ENCODE peak calls at places on chromosomes 7 and 10, in five cellular contexts. One of them, this sample, is unnamed.

GRCh38 chr10:113947138-113948011 is 92.9 kb downstream of the NHLRC2 start:
- DNase-seq in lower lobe of right lung: no peak
- DNase-seq in adrenal gland: no peak
- DNase-seq in RWPE2: no peak
- DNase-seq in WTC11: no peak
- DNase-seq in this sample: no peak

GRCh38 chr10:95374597-95375209 is 83.9 kb upstream of the PDLIM1 start:
- DNase-seq in WTC11: peak; percentile 86
- DNase-seq in adrenal gland: peak; percentile 89
- DNase-seq in lower lobe of right lung: peak; percentile 72
- DNase-seq in RWPE2: no peak
- DNase-seq in this sample: no peak

GRCh38 chr10:120953897-120954296 is 102.7 kb downstream of the WDR11 start:
- DNase-seq in lower lobe of right lung: no peak
- DNase-seq in WTC11: no peak
- DNase-seq in adrenal gland: no peak
- DNase-seq in RWPE2: no peak
- DNase-seq in this sample: no peak

GRCh38 chr7:120898710-120899499 is 41.0 kb upstream of the TSPAN12 start:
- DNase-seq in lower lobe of right lung: no peak
- DNase-seq in adrenal gland: no peak
- DNase-seq in RWPE2: no peak
- DNase-seq in WTC11: no peak
- DNase-seq in this sample: no peak

GRCh38 chr10:76356557-76356956 is 925.1 kb downstream of the LRMDA start:
- DNase-seq in lower lobe of right lung: no peak
- DNase-seq in RWPE2: no peak
- DNase-seq in adrenal gland: no peak
- DNase-seq in WTC11: no peak
- DNase-seq in this sample: no peak

GRCh38 chr10:88463811-88464210 is 119.3 kb downstream of the RNLS start:
- DNase-seq in RWPE2: no peak
- DNase-seq in adrenal gland: no peak
- DNase-seq in lower lobe of right lung: no peak
- DNase-seq in WTC11: no peak
- DNase-seq in this sample: no peak

GRCh38 chr10:120282421-120282820 is 174.6 kb upstream of the PLPP4 start:
- DNase-seq in RWPE2: no peak
- DNase-seq in adrenal gland: no peak
- DNase-seq in WTC11: no peak
- DNase-seq in lower lobe of right lung: no peak
- DNase-seq in this sample: no peak

GRCh38 chr10:6406220-6407033 is 173.6 kb downstream of the PRKCQ start:
- DNase-seq in adrenal gland: no peak
- DNase-seq in WTC11: no peak
- DNase-seq in lower lobe of right lung: no peak
- DNase-seq in RWPE2: no peak
- DNase-seq in this sample: no peak

GRCh38 chr10:47256753-47257336 is 43.2 kb upstream of the GDF10 start:
- DNase-seq in lower lobe of right lung: no peak
- DNase-seq in WTC11: no peak
- DNase-seq in adrenal gland: peak; percentile 27
- DNase-seq in RWPE2: no peak
- DNase-seq in this sample: no peak

GRCh38 chr7:12637328-12637727 is 50.1 kb upstream of the ARL4A start:
- DNase-seq in RWPE2: no peak
- DNase-seq in lower lobe of right lung: no peak
- DNase-seq in WTC11: no peak
- DNase-seq in adrenal gland: no peak
- DNase-seq in this sample: no peak

GRCh38 chr7:30057741-30058140 is 29.5 kb downstream of the PLEKHA8 start:
- DNase-seq in WTC11: no peak
- DNase-seq in RWPE2: no peak
- DNase-seq in lower lobe of right lung: no peak
- DNase-seq in adrenal gland: no peak
- DNase-seq in this sample: no peak

GRCh38 chr7:107148721-107149120 is 20.1 kb upstream of the HBP1 start:
- DNase-seq in WTC11: no peak
- DNase-seq in adrenal gland: no peak
- DNase-seq in lower lobe of right lung: no peak
- DNase-seq in RWPE2: no peak
- DNase-seq in this sample: no peak

GRCh38 chr10:107914450-107915276 is 750.2 kb upstream of the SORCS1 start:
- DNase-seq in WTC11: peak; percentile 49
- DNase-seq in lower lobe of right lung: peak; percentile 43
- DNase-seq in RWPE2: peak; percentile 46
- DNase-seq in adrenal gland: no peak
- DNase-seq in this sample: no peak

GRCh38 chr7:102081244-102081627 is 205.4 kb upstream of the SH2B2 start:
- DNase-seq in WTC11: no peak
- DNase-seq in lower lobe of right lung: no peak
- DNase-seq in adrenal gland: no peak
- DNase-seq in RWPE2: no peak
- DNase-seq in this sample: no peak

GRCh38 chr7:26042237-26042636 is 109.8 kb upstream of the NFE2L3 start:
- DNase-seq in lower lobe of right lung: no peak
- DNase-seq in adrenal gland: no peak
- DNase-seq in RWPE2: no peak
- DNase-seq in WTC11: no peak
- DNase-seq in this sample: no peak

GRCh38 chr7:45599851-45600706 is 25.9 kb downstream of the ADCY1 start:
- DNase-seq in adrenal gland: peak; percentile 58
- DNase-seq in RWPE2: peak; percentile 30
- DNase-seq in lower lobe of right lung: no peak
- DNase-seq in WTC11: no peak
- DNase-seq in this sample: no peak

GRCh38 chr7:41503438-41503837 is 199.5 kb downstream of the INHBA start:
- DNase-seq in RWPE2: no peak
- DNase-seq in WTC11: no peak
- DNase-seq in adrenal gland: no peak
- DNase-seq in lower lobe of right lung: no peak
- DNase-seq in this sample: no peak

GRCh38 chr10:89921422-89921821 is 220.0 kb downstream of the KIF20B start:
- DNase-seq in lower lobe of right lung: no peak
- DNase-seq in WTC11: no peak
- DNase-seq in adrenal gland: no peak
- DNase-seq in RWPE2: peak; percentile 84
- DNase-seq in this sample: no peak

GRCh38 chr10:3418041-3418760 is 245.6 kb upstream of the PITRM1 start:
- DNase-seq in adrenal gland: no peak
- DNase-seq in lower lobe of right lung: no peak
- DNase-seq in RWPE2: no peak
- DNase-seq in WTC11: no peak
- DNase-seq in this sample: no peak

GRCh38 chr7:50718876-50719275 is 63.8 kb downstream of the GRB10 start:
- DNase-seq in adrenal gland: no peak
- DNase-seq in lower lobe of right lung: no peak
- DNase-seq in WTC11: no peak
- DNase-seq in RWPE2: no peak
- DNase-seq in this sample: no peak

GRCh38 chr7:149398195-149398820 is 62.6 kb downstream of the ZNF777 start:
- DNase-seq in lower lobe of right lung: no peak
- DNase-seq in adrenal gland: no peak
- DNase-seq in WTC11: no peak
- DNase-seq in RWPE2: no peak
- DNase-seq in this sample: no peak

GRCh38 chr7:129076886-129077285 is 22.0 kb upstream of the TNPO3 start:
- DNase-seq in WTC11: no peak
- DNase-seq in RWPE2: no peak
- DNase-seq in adrenal gland: no peak
- DNase-seq in lower lobe of right lung: no peak
- DNase-seq in this sample: no peak

GRCh38 chr7:71286336-71286735 is 154.4 kb downstream of the GALNT17 start:
- DNase-seq in lower lobe of right lung: no peak
- DNase-seq in WTC11: no peak
- DNase-seq in adrenal gland: no peak
- DNase-seq in RWPE2: no peak
- DNase-seq in this sample: no peak

GRCh38 chr10:47296111-47296894 is 3.7 kb upstream of the GDF10 start:
- DNase-seq in lower lobe of right lung: no peak
- DNase-seq in adrenal gland: no peak
- DNase-seq in RWPE2: peak; percentile 10
- DNase-seq in WTC11: no peak
- DNase-seq in this sample: no peak

DNA sequence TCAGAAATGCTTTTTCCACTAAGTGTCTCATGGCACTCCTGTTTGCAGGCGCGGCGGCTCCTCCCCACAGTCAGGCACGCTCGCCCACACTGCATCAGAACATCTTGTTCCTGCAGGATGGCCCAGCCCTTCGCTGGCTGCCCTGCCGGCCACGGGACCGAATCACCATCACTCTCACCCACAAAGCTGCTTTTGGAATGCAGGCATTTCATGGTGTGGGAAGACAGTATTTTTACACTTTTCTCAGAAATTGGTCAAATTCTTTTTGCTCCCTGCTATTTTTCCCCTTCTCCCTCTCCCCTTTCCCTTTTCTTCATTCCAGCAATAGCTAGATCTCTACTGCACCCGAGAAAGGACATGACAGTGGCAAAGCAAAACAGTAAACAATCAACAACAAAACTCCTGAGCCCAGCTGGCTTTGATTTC is 176.0 kb upstream of the TNS3 start:
- DNase-seq in RWPE2: no peak
- DNase-seq in lower lobe of right lung: peak; percentile 62
- DNase-seq in adrenal gland: peak; percentile 94
- DNase-seq in WTC11: no peak
- DNase-seq in this sample: peak; percentile 51
- TF ChIP-seq CTCF in RWPE2: no peak
- TF ChIP-seq CTCF in lower lobe of right lung: no peak
- TF ChIP-seq CTCF in adrenal gland: no peak
- TF ChIP-seq CTCF in WTC11: no peak
- TF ChIP-seq CTCF in this sample: no peak

DNA sequence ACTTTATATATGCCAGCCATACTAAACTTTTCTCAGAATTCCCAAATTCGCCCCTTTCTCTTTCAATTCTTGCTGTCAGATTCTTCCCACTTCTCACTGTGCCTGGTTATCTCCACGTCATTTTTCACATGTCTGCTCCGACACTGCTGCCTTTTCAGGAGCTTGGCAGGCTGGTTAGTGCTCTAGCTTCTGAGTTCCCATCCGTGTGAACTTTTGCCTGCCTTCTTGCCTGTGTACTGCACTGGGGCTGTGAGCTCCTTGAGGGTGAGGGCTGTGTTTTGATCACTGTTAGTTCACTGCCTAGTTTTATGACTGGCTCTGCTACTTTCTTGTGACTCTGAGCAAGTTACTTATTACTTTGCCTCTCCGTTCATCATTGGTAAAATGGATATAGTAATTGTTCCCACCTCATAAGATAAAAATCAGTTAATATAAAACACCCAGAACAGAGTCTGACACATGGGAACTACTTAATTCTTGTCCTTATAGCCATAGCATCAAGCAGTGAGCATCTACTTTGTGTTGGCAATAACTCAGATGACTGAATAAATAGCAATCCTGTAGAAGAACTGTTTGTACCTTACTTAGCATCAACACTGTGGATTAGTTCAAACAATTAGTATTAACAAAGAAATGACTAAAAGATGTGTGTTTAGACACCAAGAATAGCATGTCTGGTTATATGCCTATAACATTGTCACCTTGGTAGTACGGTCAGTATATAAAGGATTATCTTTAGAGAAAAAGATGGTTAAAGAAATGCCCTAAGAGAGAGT is 5.5 kb downstream of the GSTO1 start:
- DNase-seq in adrenal gland: no peak
- DNase-seq in lower lobe of right lung: no peak
- DNase-seq in WTC11: no peak
- DNase-seq in RWPE2: no peak
- DNase-seq in this sample: no peak
- TF ChIP-seq CTCF in adrenal gland: no peak
- TF ChIP-seq CTCF in lower lobe of right lung: no peak
- TF ChIP-seq CTCF in WTC11: no peak
- TF ChIP-seq CTCF in RWPE2: no peak
- TF ChIP-seq CTCF in this sample: no peak

GRCh38 chr10:131584286-131584685 is 272.8 kb upstream of the TCERG1L start:
- DNase-seq in WTC11: no peak
- DNase-seq in adrenal gland: no peak
- DNase-seq in lower lobe of right lung: no peak
- DNase-seq in RWPE2: no peak
- DNase-seq in this sample: no peak

GRCh38 chr10:131585761-131586160 is 274.2 kb upstream of the TCERG1L start:
- DNase-seq in RWPE2: no peak
- DNase-seq in lower lobe of right lung: no peak
- DNase-seq in adrenal gland: no peak
- DNase-seq in WTC11: no peak
- DNase-seq in this sample: no peak

GRCh38 chr10:131587976-131588680 is 276.6 kb upstream of the TCERG1L start:
- DNase-seq in lower lobe of right lung: no peak
- DNase-seq in RWPE2: no peak
- DNase-seq in adrenal gland: no peak
- DNase-seq in WTC11: no peak
- DNase-seq in this sample: no peak

GRCh38 chr10:131588704-131589220 is 277.2 kb upstream of the TCERG1L start:
- DNase-seq in RWPE2: no peak
- DNase-seq in WTC11: no peak
- DNase-seq in adrenal gland: no peak
- DNase-seq in lower lobe of right lung: no peak
- DNase-seq in this sample: no peak

DNA sequence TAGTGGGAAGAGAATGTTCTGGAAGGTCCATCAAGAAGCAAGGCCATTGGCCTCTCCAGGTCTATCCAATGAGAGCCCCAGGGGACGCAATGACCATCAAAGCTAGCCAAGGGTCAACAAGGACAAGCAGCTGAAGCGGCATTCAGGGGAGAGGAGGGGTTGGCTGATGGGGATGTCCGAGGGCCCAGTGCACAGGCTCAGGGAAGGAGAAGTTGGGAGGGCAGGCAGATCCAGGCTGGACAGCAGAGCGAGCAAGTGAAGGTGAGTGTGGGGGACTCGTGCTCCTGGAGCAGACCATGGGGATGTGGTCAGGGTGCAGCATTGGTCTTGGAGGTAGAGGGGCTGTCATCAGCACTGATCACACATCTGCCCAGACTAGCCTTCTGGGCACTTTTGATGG is 275.4 kb upstream of the TCERG1L start:
- DNase-seq in RWPE2: no peak
- DNase-seq in WTC11: no peak
- DNase-seq in adrenal gland: no peak
- DNase-seq in lower lobe of right lung: no peak
- DNase-seq in this sample: no peak
- TF ChIP-seq CTCF in RWPE2: no peak
- TF ChIP-seq CTCF in WTC11: no peak
- TF ChIP-seq CTCF in adrenal gland: no peak
- TF ChIP-seq CTCF in lower lobe of right lung: no peak
- TF ChIP-seq CTCF in this sample: no peak

DNA sequence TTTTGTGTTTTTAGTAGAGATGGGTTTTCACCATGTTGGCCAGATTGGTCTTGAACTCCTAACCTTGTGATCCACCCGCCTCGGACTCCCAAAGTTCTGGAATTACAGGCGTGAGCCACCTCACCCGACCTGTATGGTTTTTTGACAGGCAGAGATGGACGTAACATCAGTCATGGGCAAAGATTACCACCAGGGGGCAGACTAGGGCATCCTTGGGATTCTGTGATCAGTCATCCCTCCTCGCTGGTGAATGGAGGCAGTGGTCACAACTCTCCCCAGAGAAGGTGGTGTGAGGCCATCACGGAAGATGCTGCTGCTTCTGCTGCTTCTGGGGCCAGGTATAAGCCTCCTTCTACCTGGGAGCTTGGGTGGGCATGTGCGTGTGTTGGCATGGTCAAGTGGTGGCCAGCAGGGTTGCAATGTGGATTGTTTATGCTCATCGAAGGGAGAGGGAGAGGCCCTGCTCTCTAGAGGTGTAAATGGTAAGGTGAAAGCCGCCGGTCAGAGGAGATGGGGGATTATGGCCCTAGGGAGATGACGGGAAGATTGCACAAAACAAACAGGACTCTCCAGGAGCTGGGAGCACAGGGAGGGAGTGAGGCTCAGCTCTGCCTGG is 122.7 kb upstream of the PRSS1 start:
- DNase-seq in adrenal gland: peak; percentile 80
- DNase-seq in RWPE2: no peak
- DNase-seq in lower lobe of right lung: no peak
- DNase-seq in WTC11: peak; percentile 89
- DNase-seq in this sample: peak; percentile 52
- TF ChIP-seq CTCF in adrenal gland: peak; percentile 51
- TF ChIP-seq CTCF in RWPE2: peak; percentile 36
- TF ChIP-seq CTCF in lower lobe of right lung: peak; percentile 62
- TF ChIP-seq CTCF in WTC11: peak; percentile 76
- TF ChIP-seq CTCF in this sample: no peak